ENCODE peak calls at places on chromosomes 16 and 17, in seven cellular contexts. T is thoracic aorta; U is nucleus accumbens; S is LoVo; O is activated naive CD4-positive, alpha-beta T cell; F is cortex of kidney; L is GF-D8. R is an unnamed sample.

GRCh38 chr16:29877266-29877961 is 14.4 kb upstream of the CDIPT start:
- DNase-seq in U (no peak), L (no peak), T (no peak), O (no peak), F (no peak), S (no peak), R (no peak)

GRCh38 chr17:30805944-30806456 is 18.5 kb downstream of the CRLF3 start:
- DNase-seq in S (no peak), L (no peak), T (no peak), F (no peak), U (no peak), O (no peak), R (no peak)

GRCh38 chr17:7857724-7858486 is at the start of gene CYB5D1:
- DNase-seq in O (peak), S (peak), L (peak), F (no peak), U (peak), T (peak), R (peak)

GRCh38 chr16:84687715-84688114 is 12.1 kb upstream of the USP10 start:
- DNase-seq in O (no peak), L (peak), U (no peak), F (no peak), S (no peak), T (no peak), R (no peak)

GRCh38 chr17:33945641-33946546 is 309.2 kb upstream of the CCL2 start:
- DNase-seq in T (no peak), F (no peak), U (no peak), L (no peak), S (no peak), O (no peak), R (no peak)

GRCh38 chr16:59339871-59340270 is 605.8 kb upstream of the GOT2 start:
- DNase-seq in S (no peak), L (no peak), O (no peak), U (no peak), T (no peak), F (no peak), R (no peak)

GRCh38 chr17:7293821-7294613 is 422 bp downstream of the YBX2 start:
- DNase-seq in T (no peak), O (no peak), U (no peak), S (peak), F (no peak), L (no peak), R (no peak)

GRCh38 chr17:17835415-17836249 is 1.2 kb downstream of the SREBF1 start:
- DNase-seq in F (no peak), S (no peak), L (no peak), T (no peak), O (no peak), U (no peak), R (no peak)

GRCh38 chr16:58832496-58832895 is 98.4 kb upstream of the GOT2 start:
- DNase-seq in S (no peak), L (no peak), T (no peak), O (no peak), F (no peak), U (no peak), R (no peak)

GRCh38 chr17:33642002-33642401 is 348.9 kb upstream of the ASIC2 start:
- DNase-seq in S (no peak), O (no peak), F (no peak), L (no peak), U (no peak), T (no peak), R (no peak)

GRCh38 chr17:79746955-79747507 is 16.3 kb downstream of the ENPP7 start:
- DNase-seq in L (no peak), U (no peak), O (no peak), T (no peak), F (no peak), S (no peak), R (no peak)

GRCh38 chr17:73348018-73348823 is 36.4 kb upstream of the CDC42EP4 start:
- DNase-seq in L (no peak), O (no peak), U (no peak), S (no peak), F (no peak), T (no peak), R (no peak)

GRCh38 chr17:42163113-42163512 is 8.3 kb upstream of the RAB5C start:
- DNase-seq in U (no peak), L (no peak), T (no peak), F (no peak), S (no peak), O (no peak), R (no peak)

GRCh38 chr17:21381076-21381706 is 5.0 kb downstream of the KCNJ12 start:
- DNase-seq in U (no peak), T (no peak), O (no peak), L (no peak), S (no peak), F (no peak), R (no peak)

GRCh38 chr16:67528870-67529638 is 425 bp downstream of the RIPOR1 start:
- DNase-seq in F (no peak), S (no peak), U (no peak), T (no peak), L (no peak), O (no peak), R (no peak)

GRCh38 chr17:82435601-82436583 is 14.7 kb downstream of the CYBC1 start:
- DNase-seq in T (no peak), O (no peak), F (no peak), U (no peak), S (no peak), L (no peak), R (no peak)

GRCh38 chr16:3825103-3825502 is 55.4 kb downstream of the CREBBP start:
- DNase-seq in F (no peak), O (no peak), L (no peak), S (peak), T (no peak), U (no peak), R (no peak)

GRCh38 chr17:50642722-50643656 is 8.3 kb downstream of the ABCC3 start:
- DNase-seq in T (no peak), O (no peak), L (no peak), S (no peak), F (no peak), U (no peak), R (no peak)

GRCh38 chr17:82520041-82520910 is 744 bp downstream of the FOXK2 start:
- DNase-seq in F (no peak), U (no peak), T (no peak), S (no peak), L (peak), O (peak), R (no peak)

GRCh38 chr17:17538417-17539391 is 42.5 kb upstream of the RASD1 start:
- DNase-seq in U (no peak), S (peak), T (no peak), L (no peak), O (no peak), F (no peak), R (no peak)

GRCh38 chr17:59383893-59384292 is 52.4 kb downstream of the YPEL2 start:
- DNase-seq in U (no peak), T (no peak), F (no peak), S (no peak), O (no peak), L (no peak), R (no peak)

GRCh38 chr16:50434872-50435478 is 66.2 kb upstream of the BRD7 start:
- DNase-seq in T (no peak), S (no peak), L (no peak), F (no peak), U (no peak), O (no peak), R (no peak)

GRCh38 chr16:11361751-11362742 is 16.8 kb downstream of the RMI2 start:
- DNase-seq in T (no peak), U (no peak), S (no peak), L (peak), F (no peak), O (no peak), R (no peak)

GRCh38 chr16:15403392-15403995 is 7.9 kb downstream of the MPV17L start:
- DNase-seq in T (no peak), F (no peak), L (no peak), O (no peak), U (no peak), S (no peak), R (no peak)

GRCh38 chr16:65314246-65315003 is 192.6 kb upstream of the CDH11 start:
- DNase-seq in S (no peak), L (no peak), F (no peak), T (no peak), U (no peak), O (no peak), R (no peak)

GRCh38 chr16:53041196-53041977 is 11.3 kb downstream of the CHD9NB start:
- DNase-seq in F (no peak), O (no peak), L (peak), U (no peak), S (peak), T (no peak), R (peak)

GRCh38 chr17:79666111-79666510 is 55.3 kb upstream of the RBFOX3 start:
- DNase-seq in F (no peak), S (no peak), O (no peak), T (no peak), U (no peak), L (no peak), R (no peak)

GRCh38 chr17:81200695-81201580 is 21.8 kb downstream of the CEP131 start:
- DNase-seq in S (peak), O (no peak), L (peak), F (no peak), T (no peak), U (peak), R (peak)

GRCh38 chr17:35849469-35850348 is 19.0 kb downstream of the HEATR9 start:
- DNase-seq in L (no peak), O (no peak), T (no peak), S (peak), U (no peak), F (no peak), R (no peak)

GRCh38 chr17:77501751-77502625 is 361.2 kb downstream of the SEC14L1 start:
- DNase-seq in L (no peak), O (no peak), S (no peak), F (no peak), T (no peak), U (no peak), R (no peak)

GRCh38 chr17:61411114-61411943 is 11.7 kb downstream of the TBX2 start:
- DNase-seq in F (no peak), L (no peak), T (no peak), O (no peak), U (no peak), S (peak), R (peak)

GRCh38 chr16:67470314-67470713 is 10.6 kb downstream of the ATP6V0D1 start:
- DNase-seq in U (peak), L (no peak), S (no peak), F (no peak), T (no peak), O (no peak), R (peak)

GRCh38 chr16:84482951-84483881 is 21.2 kb downstream of the MEAK7 start:
- DNase-seq in F (no peak), S (no peak), T (no peak), O (no peak), U (no peak), L (no peak), R (no peak)

R was measured in breast epithelium.